ENCODE peak calls at places on chromosome 11, in five cellular contexts. Q is cardiac muscle cell, H is SJSA1, C is mesendoderm, W is colonic mucosa. R is an unnamed sample.

GRCh38 chr11:33899383-33900037 is 7.6 kb upstream of the LMO2 start:
- DNase-seq in Q (peak; percentile 46), H (no peak), C (peak; percentile 61), W (peak; percentile 64), R (peak; percentile 79)

GRCh38 chr11:2987881-2988280 is 4.2 kb downstream of the NAP1L4 start:
- DNase-seq in Q (no peak), H (no peak), C (no peak), W (no peak), R (no peak)

GRCh38 chr11:112697371-112697770 is 263.8 kb upstream of the NCAM1 start:
- DNase-seq in Q (peak; percentile 1), H (no peak), C (no peak), W (no peak), R (no peak)

GRCh38 chr11:79437981-79438630 is 2.7 kb downstream of the TENM4 start:
- DNase-seq in Q (peak; percentile 27), H (no peak), C (peak; percentile 84), W (peak; percentile 18), R (no peak)

GRCh38 chr11:93160808-93161207 is 37.0 kb downstream of the SLC36A4 start:
- DNase-seq in Q (no peak), H (no peak), C (no peak), W (no peak), R (no peak)

GRCh38 chr11:120224386-120224785 is 13.6 kb downstream of the OAF start:
- DNase-seq in Q (no peak), H (no peak), C (no peak), W (no peak), R (no peak)

GRCh38 chr11:2355000-2355644 is 22.0 kb upstream of the CD81 start:
- DNase-seq in Q (no peak), H (no peak), C (no peak), W (no peak), R (no peak)

GRCh38 chr11:29005401-29005980 is 897.3 kb downstream of the METTL15 start:
- DNase-seq in Q (no peak), H (no peak), C (peak; percentile 57), W (no peak), R (no peak)

GRCh38 chr11:97968071-97968470 is 1052.7 kb upstream of the CNTN5 start:
- DNase-seq in Q (no peak), H (no peak), C (no peak), W (no peak), R (no peak)

GRCh38 chr11:119306373-119306890 is 10.5 kb downstream of the MCAM start:
- DNase-seq in Q (no peak), H (no peak), C (no peak), W (no peak), R (no peak)

GRCh38 chr11:97409141-97409540 is 1019.3 kb downstream of the JRKL start:
- DNase-seq in Q (no peak), H (no peak), C (no peak), W (no peak), R (no peak)

GRCh38 chr11:2186669-2187266 is 15.2 kb upstream of the TH start:
- DNase-seq in Q (peak; percentile 79), H (no peak), C (peak; percentile 65), W (no peak), R (no peak)

GRCh38 chr11:2535673-2536439 is 91.0 kb downstream of the KCNQ1 start:
- DNase-seq in Q (no peak), H (no peak), C (no peak), W (no peak), R (no peak)

GRCh38 chr11:111665779-111666178 is 63.5 kb downstream of the SIK2 start:
- DNase-seq in Q (peak; percentile 80), H (no peak), C (peak; percentile 50), W (no peak), R (no peak)
- H3K36me3 ChIP-seq in Q (no peaks in the 10 kb centered on the region), H (no peaks in the 10 kb centered on the region), C (no peaks in the 10 kb centered on the region), W (no peaks in the 10 kb centered on the region), R (no peaks in the 10 kb centered on the region)

GRCh38 chr11:124591430-124591829 is 19.8 kb upstream of the PANX3 start:
- DNase-seq in Q (no peak), H (no peak), C (no peak), W (no peak), R (no peak)
- H3K27ac ChIP-seq in Q (no peak overlapping the region), H (no peak overlapping the region), C (no peak overlapping the region), W (no peak overlapping the region), R (no peak overlapping the region)

DNA sequence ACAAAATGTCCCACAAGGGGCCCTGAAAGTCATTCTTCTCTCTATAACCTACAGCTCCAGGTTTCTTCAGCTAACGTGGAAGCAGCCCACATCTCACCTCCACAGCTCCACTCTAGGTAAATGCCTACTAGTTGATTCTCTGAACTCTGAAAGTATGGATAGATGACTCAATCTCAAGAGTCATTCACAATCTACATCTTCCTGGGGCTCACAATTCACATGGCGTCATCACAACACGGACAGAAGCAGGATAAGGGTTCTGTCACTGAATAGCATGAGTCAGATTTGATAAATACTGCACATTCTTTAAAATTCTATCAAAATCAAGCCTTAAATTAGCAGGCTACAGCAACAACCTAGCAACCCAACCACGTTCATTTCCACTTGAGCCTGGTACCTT is 96.3 kb downstream of the PLEKHA7 start:
- DNase-seq in Q (no peak), H (no peak), C (no peak), W (no peak), R (no peak)
- H3K4me3 ChIP-seq in Q (no peak overlapping the region), H (no peak overlapping the region), C (no peak overlapping the region), W (no peak overlapping the region), R (no peak overlapping the region)

GRCh38 chr11:124759268-124760204 is 2.6 kb downstream of the ESAM start:
- DNase-seq in Q (peak; percentile 22), H (no peak), C (peak; percentile 57), W (no peak), R (no peak)
- H3K36me3 ChIP-seq in Q (no peaks in the 10 kb centered on the region), H (no peaks in the 10 kb centered on the region), C (no peaks in the 10 kb centered on the region), W (no peaks in the 10 kb centered on the region), R (no peaks in the 10 kb centered on the region)

DNA sequence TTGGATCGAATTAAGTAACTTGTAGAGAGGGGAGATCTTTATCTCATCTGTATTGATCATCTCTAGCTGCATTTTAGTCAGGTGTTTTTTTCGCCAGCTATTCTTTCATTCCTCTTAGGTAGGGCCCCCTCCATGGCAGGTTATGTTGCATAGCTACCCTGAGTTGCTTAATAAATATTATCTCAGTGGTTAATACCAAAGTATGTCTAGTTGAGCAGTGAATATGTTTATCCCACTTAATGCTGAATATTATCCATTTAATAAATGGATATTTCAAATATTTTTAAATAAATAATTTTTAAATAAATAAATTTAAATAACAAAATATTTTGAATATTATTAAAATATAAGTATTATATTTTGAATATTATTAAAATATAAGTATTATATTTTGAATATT is 9.6 kb downstream of the PRRG4 start:
- DNase-seq in Q (no peak), H (no peak), C (no peak), W (no peak), R (no peak)
- H3K27ac ChIP-seq in Q (no peak overlapping the region), H (no peak overlapping the region), C (no peak overlapping the region), W (no peak overlapping the region), R (no peak overlapping the region)

DNA sequence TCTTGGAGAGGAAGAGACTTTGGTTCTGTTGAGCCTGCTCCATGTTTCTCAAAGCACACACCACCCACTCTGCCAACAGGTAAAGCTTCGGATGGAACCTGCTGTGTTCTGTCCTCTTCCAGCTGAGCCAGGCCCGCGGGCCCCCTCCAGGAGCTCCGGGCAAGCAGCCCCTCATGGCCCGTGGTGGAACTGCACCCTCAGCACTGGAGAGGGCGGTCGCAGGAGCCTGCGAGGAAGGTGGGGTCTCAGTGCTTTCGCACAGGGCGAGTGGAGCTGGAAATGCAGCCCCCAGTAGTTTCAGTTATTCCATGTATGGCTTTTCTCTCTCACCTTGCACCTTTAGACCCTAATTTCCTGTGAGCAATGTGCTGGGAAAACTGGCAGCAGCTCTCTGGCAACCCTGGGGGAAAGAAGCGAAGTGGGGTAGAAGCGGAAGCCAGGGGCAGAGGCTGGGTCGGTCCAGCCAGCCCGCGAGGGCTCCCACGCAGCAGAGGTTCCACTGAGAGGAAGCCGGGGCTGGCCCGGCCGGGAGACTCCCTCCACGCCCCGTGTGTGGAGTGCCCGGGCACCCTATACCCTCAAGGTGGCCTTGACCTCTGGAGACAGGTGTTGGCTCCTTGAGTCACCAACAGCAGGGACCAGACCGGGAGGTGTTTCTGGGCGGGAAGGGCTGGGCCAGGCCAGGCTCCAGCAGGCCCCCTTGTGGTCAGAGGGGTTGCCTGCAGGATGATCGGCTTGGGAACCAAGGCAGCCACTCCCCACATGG is 119.9 kb upstream of the TMEM45B start:
- DNase-seq in Q (peak; percentile 85), H (no peak), C (peak; percentile 83), W (peak; percentile 83), R (no peak)
- H3K4me3 ChIP-seq in Q (peak overlapping the region; percentile 22), H (no peak overlapping the region), C (no peak overlapping the region), W (peak overlapping the region; percentile 37), R (peak overlapping the region; percentile 54)

GRCh38 chr11:91813263-91813662 is 411.4 kb upstream of the FAT3 start:
- DNase-seq in Q (no peak), H (no peak), C (no peak), W (no peak), R (no peak)
- H3K36me3 ChIP-seq in Q (no peaks in the 10 kb centered on the region), H (no peaks in the 10 kb centered on the region), C (no peaks in the 10 kb centered on the region), W (no peaks in the 10 kb centered on the region), R (no peaks in the 10 kb centered on the region)

GRCh38 chr11:73306977-73307322 is 1.1 kb upstream of the ARHGEF17 start:
- DNase-seq in Q (no peak), H (no peak), C (no peak), W (peak; percentile 37), R (no peak)

GRCh38 chr11:73310076-73310475 is 2.0 kb downstream of the ARHGEF17 start:
- DNase-seq in Q (no peak), H (no peak), C (no peak), W (no peak), R (no peak)

GRCh38 chr11:73307323-73308002 is 613 bp upstream of the ARHGEF17 start:
- DNase-seq in Q (peak; percentile 99), H (peak; percentile 96), C (peak; percentile 99), W (peak; percentile 99), R (peak; percentile 98)

GRCh38 chr11:73308963-73309960 is 1.2 kb downstream of the ARHGEF17 start:
- DNase-seq in Q (peak; percentile 96), H (peak; percentile 94), C (peak; percentile 97), W (peak; percentile 82), R (peak; percentile 75)

DNA sequence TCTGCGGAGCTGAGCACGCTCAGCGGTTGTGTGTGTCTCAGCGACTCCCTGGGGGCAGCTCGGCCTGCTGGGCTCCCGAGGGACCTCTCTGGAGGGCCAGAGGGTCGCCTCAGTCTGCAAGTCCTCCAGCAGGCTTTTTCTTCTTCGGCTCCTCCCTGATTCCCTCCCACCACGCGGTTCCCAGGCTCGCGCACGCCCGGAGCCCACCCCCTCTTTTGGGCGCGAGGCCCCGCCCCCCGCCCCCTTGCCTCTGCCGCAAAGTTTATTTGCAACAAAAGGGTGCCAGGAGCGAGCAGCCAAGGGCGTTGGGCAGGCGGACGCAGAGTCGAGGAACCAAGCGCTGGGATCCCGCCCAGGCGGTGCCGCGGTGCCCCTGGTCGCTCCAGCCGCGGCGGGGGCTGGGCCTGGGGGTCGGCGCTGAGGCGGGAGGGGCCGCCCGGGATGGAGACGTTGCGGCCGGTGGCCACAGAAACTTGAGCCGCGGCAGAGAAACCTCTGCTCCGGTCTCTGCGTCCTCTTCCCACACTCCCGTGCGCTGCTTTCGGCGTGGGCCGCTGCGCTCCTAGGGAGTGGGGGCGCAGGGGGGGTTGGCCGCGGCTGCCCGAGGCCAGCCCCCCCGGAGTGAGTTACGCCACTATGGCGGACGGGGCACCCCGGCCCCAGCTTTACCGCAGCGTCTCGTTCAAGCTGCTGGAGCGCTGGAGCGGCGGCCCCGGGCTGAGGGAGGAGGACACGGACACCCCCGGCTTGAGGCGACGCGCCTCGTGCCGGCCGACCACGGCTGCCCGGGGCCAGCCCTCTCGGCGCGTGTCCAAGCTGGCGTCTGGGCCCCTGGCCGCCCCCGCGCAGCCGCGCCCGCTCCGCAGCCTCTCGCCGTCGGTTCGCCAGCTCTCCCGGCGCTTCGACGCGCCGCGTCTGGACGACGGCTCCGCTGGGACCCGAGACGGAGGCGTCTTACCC is at the start of gene ARHGEF17:
- DNase-seq in Q (peak; percentile 88), H (peak; percentile 74), C (peak; percentile 91), W (peak; percentile 68), R (no peak)
- H3K27ac ChIP-seq in Q (peak within 1 kb of the TSS; percentile 100), H (peak within 1 kb of the TSS; percentile 97), C (peak within 1 kb of the TSS; percentile 85), W (peak within 1 kb of the TSS; percentile 87), R (peak within 1 kb of the TSS; percentile 98)

R was measured in thoracic aorta.